ENCODE peak calls at places on chromosome 22, in four cellular contexts. One of them, this sample, is unnamed.

GRCh38 chr22:31363885-31364284 is 17.7 kb upstream of the PATZ1 start:
- DNase-seq in SK-N-SH: no peak
- DNase-seq in K562: peak; percentile 3
- DNase-seq in GM12878: no peak
- DNase-seq in this sample: no peak

GRCh38 chr22:19105867-19106802 is 16.1 kb downstream of the DGCR2 start:
- DNase-seq in GM12878: no peak
- DNase-seq in K562: peak; percentile 73
- DNase-seq in SK-N-SH: peak; percentile 57
- DNase-seq in this sample: no peak

GRCh38 chr22:31177420-31178162 is 17.6 kb downstream of the RNF185 start:
- DNase-seq in GM12878: no peak
- DNase-seq in K562: no peak
- DNase-seq in SK-N-SH: no peak
- DNase-seq in this sample: no peak

GRCh38 chr22:49004484-49005399 is 822.9 kb downstream of the BRD1 start:
- DNase-seq in K562: no peak
- DNase-seq in GM12878: no peak
- DNase-seq in SK-N-SH: no peak
- DNase-seq in this sample: no peak

GRCh38 chr22:30810105-30810504 is 115.4 kb downstream of the OSBP2 start:
- DNase-seq in K562: no peak
- DNase-seq in SK-N-SH: no peak
- DNase-seq in GM12878: no peak
- DNase-seq in this sample: no peak

GRCh38 chr22:17331690-17332089 is 37.6 kb upstream of the CECR2 start:
- DNase-seq in K562: no peak
- DNase-seq in GM12878: no peak
- DNase-seq in SK-N-SH: no peak
- DNase-seq in this sample: no peak

GRCh38 chr22:28544431-28544868 is 135.2 kb downstream of the TTC28 start:
- DNase-seq in SK-N-SH: no peak
- DNase-seq in K562: no peak
- DNase-seq in GM12878: no peak
- DNase-seq in this sample: no peak

GRCh38 chr22:42626951-42627625 is 12.4 kb upstream of the POLDIP3 start:
- DNase-seq in K562: no peak
- DNase-seq in SK-N-SH: no peak
- DNase-seq in GM12878: no peak
- DNase-seq in this sample: no peak

GRCh38 chr22:22920104-22920654 is 32.6 kb downstream of the IGLL5 start:
- DNase-seq in GM12878: no peak
- DNase-seq in K562: peak; percentile 59
- DNase-seq in SK-N-SH: no peak
- DNase-seq in this sample: no peak
- H3K4me2 ChIP-seq in GM12878: no peak overlapping the region
- H3K4me2 ChIP-seq in K562: no peak overlapping the region
- H3K4me2 ChIP-seq in SK-N-SH: no peak overlapping the region
- H3K4me2 ChIP-seq in this sample: no peak overlapping the region

GRCh38 chr22:37275622-37276021 is 6.7 kb upstream of the CYTH4 start:
- DNase-seq in GM12878: no peak
- DNase-seq in K562: no peak
- DNase-seq in SK-N-SH: no peak
- DNase-seq in this sample: no peak
- TF ChIP-seq NFIC in GM12878: no peak
- TF ChIP-seq NFIC in K562: no peak
- TF ChIP-seq NFIC in SK-N-SH: no peak
- TF ChIP-seq NFIC in this sample: no peak

DNA sequence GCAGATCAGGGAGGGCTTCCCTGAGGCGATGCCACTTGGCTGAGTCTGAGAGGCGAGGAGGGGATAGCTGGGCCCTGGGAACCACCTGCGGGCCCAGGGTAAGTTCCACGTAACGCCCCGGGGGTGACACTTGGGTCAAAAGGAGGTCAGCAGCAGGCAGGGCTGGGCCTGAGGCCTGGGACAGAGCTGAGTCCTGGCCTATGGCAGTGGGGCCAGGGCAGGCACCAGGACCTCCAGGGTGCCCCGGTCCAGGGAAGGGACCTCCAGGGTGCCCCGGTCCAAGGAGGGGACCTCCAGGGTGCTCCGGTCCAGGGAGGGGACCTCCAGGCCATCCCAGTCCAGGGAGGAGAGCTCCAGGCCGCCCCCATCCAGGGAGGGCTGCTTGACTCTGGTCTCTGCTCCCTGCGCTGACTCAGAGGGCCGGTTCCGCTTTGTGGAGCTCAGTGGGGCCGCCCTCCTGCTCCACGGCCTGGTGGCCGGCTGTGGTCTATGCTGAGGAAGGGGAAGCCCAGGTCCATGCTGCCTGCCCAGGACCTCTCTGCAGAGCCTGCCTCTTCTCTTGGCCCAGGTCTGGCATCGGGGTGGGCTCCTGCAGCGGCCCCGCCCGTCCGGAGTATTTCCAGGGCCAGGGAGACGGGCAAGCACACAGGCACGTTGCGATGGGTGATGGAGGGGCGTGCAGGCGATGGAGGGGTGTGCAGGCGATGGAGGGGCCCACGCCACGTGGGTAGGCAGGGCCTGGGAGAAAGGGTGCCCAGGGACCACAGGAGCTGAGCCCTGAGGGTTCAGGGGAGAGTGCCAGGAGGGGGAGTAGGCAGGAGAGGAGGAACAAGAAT is 19.5 kb upstream of the WNT7B start:
- DNase-seq in K562: no peak
- DNase-seq in SK-N-SH: no peak
- DNase-seq in GM12878: no peak
- DNase-seq in this sample: no peak
- H3K4me2 ChIP-seq in K562: no peak overlapping the region
- H3K4me2 ChIP-seq in SK-N-SH: peak overlapping the region; percentile 87
- H3K4me2 ChIP-seq in GM12878: no peak overlapping the region
- H3K4me2 ChIP-seq in this sample: peak overlapping the region; percentile 58

GRCh38 chr22:44975444-44976262 is 34.2 kb downstream of the PHF21B start:
- DNase-seq in SK-N-SH: peak; percentile 81
- DNase-seq in GM12878: no peak
- DNase-seq in K562: peak; percentile 85
- DNase-seq in this sample: peak; percentile 66
- TF ChIP-seq NFIC in SK-N-SH: no peak
- TF ChIP-seq NFIC in GM12878: no peak
- TF ChIP-seq NFIC in K562: no peak
- TF ChIP-seq NFIC in this sample: no peak

GRCh38 chr22:36117053-36117554 is 43.5 kb downstream of the APOL3 start:
- DNase-seq in SK-N-SH: no peak
- DNase-seq in K562: no peak
- DNase-seq in GM12878: no peak
- DNase-seq in this sample: no peak
- H3K4me2 ChIP-seq in SK-N-SH: no peak overlapping the region
- H3K4me2 ChIP-seq in K562: no peak overlapping the region
- H3K4me2 ChIP-seq in GM12878: no peak overlapping the region
- H3K4me2 ChIP-seq in this sample: peak overlapping the region; percentile 15

DNA sequence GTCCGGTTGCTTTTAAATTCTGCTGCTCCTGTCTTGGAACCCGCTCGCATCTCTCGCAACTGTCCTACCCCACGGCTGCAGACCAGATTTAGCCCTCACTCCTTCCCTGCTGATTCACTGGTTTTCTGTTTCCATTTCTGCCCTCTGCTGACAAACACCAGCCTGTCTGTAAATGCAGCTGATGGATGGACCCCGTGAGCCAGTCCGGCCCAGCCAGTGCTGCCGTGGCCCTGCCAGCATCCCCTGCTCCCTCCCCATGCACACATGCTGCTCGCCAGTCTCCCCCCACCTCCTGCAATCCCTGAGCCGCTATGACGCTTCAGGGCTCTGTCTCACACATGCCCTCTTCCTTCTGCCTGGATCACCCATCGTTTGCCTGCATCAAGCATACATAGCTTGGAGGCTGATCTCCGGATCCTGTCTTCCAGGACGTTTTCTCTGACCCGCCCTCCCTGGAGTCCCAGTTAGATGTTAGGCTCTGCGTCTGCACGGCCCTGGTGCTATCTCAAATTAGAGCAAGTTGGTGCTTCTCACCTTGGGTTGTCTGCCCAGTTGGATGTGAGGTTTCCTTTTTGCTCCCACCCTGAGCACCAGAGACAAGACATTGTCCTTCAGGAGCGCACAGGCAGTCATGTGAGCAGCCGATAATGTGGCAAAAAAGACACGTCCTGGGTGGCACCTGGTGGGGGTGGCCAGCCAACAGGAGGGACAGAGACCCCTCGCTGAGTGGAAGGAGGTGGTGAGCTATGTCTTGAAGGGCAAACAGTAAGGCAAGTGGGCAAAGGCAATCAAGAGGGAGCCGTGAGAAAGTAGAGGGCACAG is 4.3 kb upstream of the ACR start:
- DNase-seq in GM12878: no peak
- DNase-seq in K562: no peak
- DNase-seq in SK-N-SH: peak; percentile 84
- DNase-seq in this sample: no peak
- TF ChIP-seq NFIC in GM12878: no peak
- TF ChIP-seq NFIC in K562: no peak
- TF ChIP-seq NFIC in SK-N-SH: no peak
- TF ChIP-seq NFIC in this sample: no peak

GRCh38 chr22:22927888-22928665 is 40.5 kb downstream of the IGLL5 start:
- DNase-seq in SK-N-SH: no peak
- DNase-seq in K562: peak; percentile 64
- DNase-seq in GM12878: no peak
- DNase-seq in this sample: no peak
- H3K4me2 ChIP-seq in SK-N-SH: no peak overlapping the region
- H3K4me2 ChIP-seq in K562: no peak overlapping the region
- H3K4me2 ChIP-seq in GM12878: peak overlapping the region; percentile 94
- H3K4me2 ChIP-seq in this sample: no peak overlapping the region

DNA sequence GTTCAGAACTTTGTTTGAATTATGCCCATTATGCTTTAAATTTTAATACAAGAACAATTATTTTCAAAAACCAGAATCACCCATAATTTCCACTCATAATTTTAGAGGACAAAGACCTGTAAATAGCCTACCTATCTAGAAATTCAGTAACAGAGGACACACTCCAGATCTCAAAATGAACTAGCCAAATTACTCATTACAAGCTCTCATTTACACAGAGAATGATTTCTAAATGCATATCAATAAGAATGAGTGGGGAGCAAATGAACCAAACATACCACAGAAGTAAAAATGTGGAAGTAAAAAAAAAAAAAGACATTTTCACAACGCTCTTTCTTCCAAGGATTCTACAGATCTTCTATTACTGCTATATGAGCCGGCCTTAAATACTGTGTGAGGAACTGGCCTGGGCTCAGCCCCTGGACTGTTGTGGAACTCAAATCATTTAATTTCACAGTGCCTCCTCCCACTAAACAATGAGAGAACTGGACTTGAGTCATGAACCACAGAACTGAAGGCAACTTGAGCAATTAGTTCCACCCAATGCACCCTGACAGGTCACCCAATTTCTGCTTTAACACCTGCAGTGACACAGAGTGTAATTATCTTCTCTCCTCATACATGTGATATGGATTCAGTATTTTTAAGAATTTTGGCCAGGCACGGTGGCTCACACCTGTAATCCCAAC is 8.0 kb downstream of the MRTFA start:
- DNase-seq in GM12878: peak; percentile 57
- DNase-seq in SK-N-SH: no peak
- DNase-seq in K562: no peak
- DNase-seq in this sample: no peak
- TF ChIP-seq NFIC in GM12878: peak; percentile 50
- TF ChIP-seq NFIC in SK-N-SH: no peak
- TF ChIP-seq NFIC in K562: no peak
- TF ChIP-seq NFIC in this sample: no peak

GRCh38 chr22:23698094-23698493 is 7.3 kb downstream of the RGL4 start:
- DNase-seq in K562: no peak
- DNase-seq in SK-N-SH: no peak
- DNase-seq in GM12878: no peak
- DNase-seq in this sample: no peak

GRCh38 chr22:23698673-23699235 is 7.9 kb downstream of the RGL4 start:
- DNase-seq in GM12878: no peak
- DNase-seq in K562: no peak
- DNase-seq in SK-N-SH: no peak
- DNase-seq in this sample: no peak

GRCh38 chr22:23696326-23696851 is 5.6 kb downstream of the RGL4 start:
- DNase-seq in K562: no peak
- DNase-seq in SK-N-SH: no peak
- DNase-seq in GM12878: peak; percentile 33
- DNase-seq in this sample: no peak

GRCh38 chr22:23695748-23696325 is 5.0 kb downstream of the RGL4 start:
- DNase-seq in SK-N-SH: no peak
- DNase-seq in GM12878: no peak
- DNase-seq in K562: no peak
- DNase-seq in this sample: no peak

GRCh38 chr22:23697031-23697970 is 6.5 kb downstream of the RGL4 start:
- DNase-seq in K562: no peak
- DNase-seq in GM12878: no peak
- DNase-seq in SK-N-SH: no peak
- DNase-seq in this sample: no peak
- H3K4me2 ChIP-seq in K562: no peak overlapping the region
- H3K4me2 ChIP-seq in GM12878: peak overlapping the region; percentile 80
- H3K4me2 ChIP-seq in SK-N-SH: no peak overlapping the region
- H3K4me2 ChIP-seq in this sample: no peak overlapping the region

GRCh38 chr22:46209262-46209661 is 40.8 kb downstream of the CDPF1 start:
- DNase-seq in GM12878: no peak
- DNase-seq in K562: no peak
- DNase-seq in SK-N-SH: no peak
- DNase-seq in this sample: no peak
- TF ChIP-seq NFIC in GM12878: no peak
- TF ChIP-seq NFIC in K562: no peak
- TF ChIP-seq NFIC in SK-N-SH: no peak
- TF ChIP-seq NFIC in this sample: no peak

This sample was measured in HepG2.